ENCODE peak calls at places on chromosome 10, in ten cellular contexts. C is activated T-cell treated with anti-CD3 and anti-CD28 coated beads for 1 hour; T is mucosa of descending colon; Q is stomach; H is GM23338; E is GM03348; O is KG1; F is non-pigmented ciliary epithelial cell; M is GM12865; A is stimulated activated CD4-positive, alpha-beta T cell treated with anti-CD3 and anti-CD28 coated beads, Interleukin-12 subunit alpha, Interleukin-12 subunit beta, amount 100 ng/mL, for 48 hours. R is an unnamed sample.
A peak's percentile ranks its signal among the peaks of the same experiment; 100 is the strongest.

GRCh38 chr10:12579954-12580858 is 230.9 kb downstream of the CAMK1D start:
- DNase-seq in O (no peak), C (no peak), A (no peak), T (no peak), E (peak; percentile 40), H (no peak), M (no peak), F (no peak), Q (no peak), R (no peak)

GRCh38 chr10:117536862-117537435 is 5.6 kb upstream of the EMX2 start:
- DNase-seq in Q (no peak), E (peak; percentile 55), A (no peak), O (no peak), C (no peak), M (no peak), F (no peak), H (peak; percentile 76), T (no peak), R (no peak)

GRCh38 chr10:25209618-25210017 is 34.8 kb downstream of the GPR158 start:
- DNase-seq in C (no peak), Q (no peak), E (no peak), T (no peak), F (no peak), H (no peak), O (no peak), A (no peak), M (no peak), R (no peak)

GRCh38 chr10:8445353-8445752 is 390.9 kb downstream of the GATA3 start:
- DNase-seq in F (no peak), O (no peak), Q (no peak), A (no peak), T (no peak), E (no peak), M (no peak), H (no peak), C (no peak), R (no peak)

GRCh38 chr10:115093286-115093775 is at the start of gene ATRNL1:
- DNase-seq in H (peak; percentile 64), M (peak; percentile 37), A (no peak), Q (no peak), O (no peak), T (no peak), E (peak; percentile 63), C (no peak), F (no peak), R (peak; percentile 46)

GRCh38 chr10:132208489-132209050 is 21.8 kb downstream of the DPYSL4 start:
- DNase-seq in H (no peak), C (no peak), M (no peak), O (no peak), T (no peak), E (no peak), A (no peak), F (no peak), Q (no peak), R (no peak)

GRCh38 chr10:108629843-108630242 is 1293.5 kb downstream of the XPNPEP1 start:
- DNase-seq in A (no peak), T (no peak), O (no peak), E (peak; percentile 19), C (no peak), Q (no peak), M (no peak), F (no peak), H (peak; percentile 8), R (no peak)

GRCh38 chr10:73837072-73837471 is 25.7 kb upstream of the NDST2 start:
- DNase-seq in A (no peak), M (no peak), H (no peak), O (no peak), T (no peak), E (peak; percentile 69), Q (no peak), C (no peak), F (no peak), R (no peak)

GRCh38 chr10:13448216-13448615 is 80.6 kb downstream of the BEND7 start:
- DNase-seq in H (no peak), C (no peak), T (no peak), A (no peak), Q (no peak), O (no peak), E (peak; percentile 40), F (no peak), M (no peak), R (no peak)

GRCh38 chr10:99535764-99536399 is 3.1 kb downstream of the NKX2-3 start:
- DNase-seq in O (no peak), M (no peak), H (peak; percentile 59), Q (no peak), E (no peak), C (no peak), T (no peak), A (no peak), F (no peak), R (no peak)